ENCODE peak calls at places on chromosomes 1 and 21, in seven cellular contexts. C is epithelial cell of esophagus, V is heart right ventricle, Q is SJSA1, G is heart left ventricle, R is fibroblast of pulmonary artery, F is brain microvascular endothelial cell. D is an unnamed sample.

GRCh38 chr1:162319510-162320160 is 57.0 kb downstream of the SPATA46 start:
- DNase-seq in C (peak; percentile 63), V (no peak), Q (no peak), G (no peak), R (peak; percentile 72), F (peak; percentile 45), D (peak; percentile 44)

GRCh38 chr1:212700892-212701819 is 1.5 kb upstream of the BATF3 start:
- DNase-seq in C (peak; percentile 14), V (peak; percentile 37), Q (no peak), G (peak; percentile 41), R (peak; percentile 56), F (peak; percentile 63), D (no peak)

GRCh38 chr1:31771891-31772668 is 7.9 kb upstream of the ADGRB2 start:
- DNase-seq in C (peak; percentile 96), V (no peak), Q (no peak), G (no peak), R (no peak), F (no peak), D (no peak)

GRCh38 chr1:31302749-31303441 is 6.1 kb downstream of the ZCCHC17 start:
- DNase-seq in C (no peak), V (no peak), Q (peak; percentile 47), G (no peak), R (peak; percentile 45), F (no peak), D (no peak)

GRCh38 chr1:56145524-56145923 is 433.8 kb downstream of the PLPP3 start:
- DNase-seq in C (no peak), V (no peak), Q (no peak), G (no peak), R (no peak), F (no peak), D (no peak)

GRCh38 chr1:172117800-172118199 is 276.5 kb downstream of the DNM3 start:
- DNase-seq in C (no peak), V (no peak), Q (no peak), G (no peak), R (no peak), F (no peak), D (no peak)

GRCh38 chr1:97778718-97779117 is 142.1 kb downstream of the DPYD start:
- DNase-seq in C (no peak), V (no peak), Q (no peak), G (no peak), R (peak; percentile 35), F (no peak), D (no peak)

GRCh38 chr21:21973806-21974205 is 975.6 kb downstream of the NCAM2 start:
- DNase-seq in C (no peak), V (no peak), Q (no peak), G (no peak), R (no peak), F (no peak), D (no peak)

GRCh38 chr1:15156807-15157380 is 3.3 kb downstream of the TMEM51 start:
- DNase-seq in C (no peak), V (no peak), Q (no peak), G (no peak), R (no peak), F (no peak), D (no peak)

GRCh38 chr1:39818482-39818881 is 29.8 kb upstream of the BMP8B start:
- DNase-seq in C (peak; percentile 56), V (no peak), Q (no peak), G (no peak), R (no peak), F (no peak), D (no peak)

GRCh38 chr1:25566730-25567341 is 23.4 kb downstream of the LDLRAP1 start:
- DNase-seq in C (peak; percentile 67), V (peak; percentile 68), Q (no peak), G (peak; percentile 69), R (no peak), F (peak; percentile 84), D (peak; percentile 45)

GRCh38 chr1:205440476-205441317 is 15.1 kb downstream of the BLACAT1 start:
- DNase-seq in C (peak; percentile 92), V (no peak), Q (no peak), G (peak; percentile 43), R (peak; percentile 74), F (peak; percentile 17), D (no peak)

GRCh38 chr1:40782371-40782956 is 1.1 kb upstream of the KCNQ4 start:
- DNase-seq in C (no peak), V (peak; percentile 54), Q (no peak), G (peak; percentile 47), R (no peak), F (no peak), D (no peak)

DNA sequence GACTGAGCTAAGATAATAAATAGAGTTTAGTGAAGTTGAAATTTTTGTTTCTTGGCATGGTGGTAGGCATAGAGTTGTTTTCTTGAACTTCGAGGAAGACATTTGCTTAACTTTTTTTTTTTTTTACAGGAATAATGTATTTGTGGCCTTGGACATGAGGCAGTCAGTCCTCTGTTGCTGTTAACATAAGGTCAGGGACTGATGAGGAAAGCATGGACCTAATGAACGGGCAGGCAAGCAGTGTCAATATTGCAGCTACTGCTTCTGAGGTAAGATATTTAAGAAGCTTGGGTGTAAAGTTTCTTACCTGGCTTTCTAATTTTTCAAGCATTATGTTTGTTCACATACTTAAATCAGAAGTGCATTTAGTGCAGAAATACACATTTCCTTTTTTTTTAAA is 51.5 kb downstream of the RALGPS2 start:
- DNase-seq in C (no peak), V (no peak), Q (no peak), G (no peak), R (no peak), F (no peak), D (no peak)
- H3K4me3 ChIP-seq in C (no peak overlapping the region), V (no peak overlapping the region), Q (no peak overlapping the region), G (no peak overlapping the region), R (no peak overlapping the region), F (no peak overlapping the region), D (no peak overlapping the region)

DNA sequence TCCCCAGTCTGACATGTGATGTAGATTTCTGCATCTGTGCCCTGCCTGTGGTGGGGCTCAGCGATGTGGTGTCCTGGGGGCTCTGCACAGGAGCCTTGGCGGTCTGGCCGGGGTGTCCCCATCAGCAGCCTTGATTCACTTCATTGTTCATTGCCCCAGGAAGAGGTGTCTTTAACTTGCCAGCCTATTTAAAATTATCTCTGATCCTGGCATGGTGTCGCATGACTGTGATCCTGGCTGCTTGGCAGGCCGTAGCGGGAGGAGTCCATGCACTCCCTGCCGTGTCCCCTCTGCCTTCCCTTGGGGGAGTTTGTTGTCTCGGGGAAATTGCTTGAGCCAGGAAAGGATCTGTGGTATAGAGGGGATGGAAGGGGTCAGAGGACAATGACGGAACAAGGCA is 59.9 kb downstream of the TRIM11 start:
- DNase-seq in C (no peak), V (peak; percentile 27), Q (no peak), G (peak; percentile 34), R (no peak), F (no peak), D (no peak)
- H3K4me3 ChIP-seq in C (no peak overlapping the region), V (no peak overlapping the region), Q (no peak overlapping the region), G (no peak overlapping the region), R (no peak overlapping the region), F (no peak overlapping the region), D (no peak overlapping the region)

GRCh38 chr1:9465640-9466039 is 73.6 kb upstream of the SLC25A33 start:
- DNase-seq in C (no peak), V (no peak), Q (no peak), G (no peak), R (no peak), F (no peak), D (no peak)

GRCh38 chr1:9472386-9473031 is 66.8 kb upstream of the SLC25A33 start:
- DNase-seq in C (peak; percentile 47), V (no peak), Q (no peak), G (no peak), R (no peak), F (no peak), D (no peak)

GRCh38 chr1:9466780-9467755 is 72.2 kb upstream of the SLC25A33 start:
- DNase-seq in C (peak; percentile 56), V (no peak), Q (no peak), G (no peak), R (no peak), F (no peak), D (no peak)
- H3K4me3 ChIP-seq in C (no peak overlapping the region), V (no peak overlapping the region), Q (no peak overlapping the region), G (no peak overlapping the region), R (no peak overlapping the region), F (no peak overlapping the region), D (no peak overlapping the region)

GRCh38 chr1:231040800-231041704 is 998 bp upstream of the FAM89A start:
- DNase-seq in C (no peak), V (peak; percentile 15), Q (no peak), G (no peak), R (no peak), F (no peak), D (no peak)
- H3K4me3 ChIP-seq in C (peak overlapping the region; percentile 67), V (peak overlapping the region; percentile 88), Q (no peak overlapping the region), G (peak overlapping the region; percentile 73), R (peak overlapping the region; percentile 72), F (peak overlapping the region; percentile 64), D (peak overlapping the region; percentile 51)

DNA sequence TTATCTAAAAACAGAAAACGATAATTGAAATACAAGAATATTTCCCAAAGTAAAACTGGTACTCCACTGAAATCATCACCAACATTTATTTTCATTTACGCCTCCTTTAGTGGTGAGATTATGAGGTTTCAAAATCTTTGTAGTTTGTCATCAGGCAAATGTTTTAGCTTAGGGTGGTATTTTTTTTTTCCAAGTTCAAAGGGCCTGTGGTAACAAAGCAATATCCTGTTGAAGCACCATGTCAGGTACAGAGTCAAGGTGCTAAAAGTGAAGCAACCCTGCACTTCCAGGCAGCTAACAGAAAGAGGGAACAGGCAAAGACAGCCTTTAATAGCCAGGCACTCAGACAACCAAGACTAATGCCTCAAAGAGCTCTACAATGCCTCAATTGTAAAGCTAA is 89.2 kb downstream of the JAK1 start:
- DNase-seq in C (no peak), V (no peak), Q (no peak), G (no peak), R (no peak), F (no peak), D (no peak)
- H3K4me3 ChIP-seq in C (no peak overlapping the region), V (no peak overlapping the region), Q (no peak overlapping the region), G (no peak overlapping the region), R (no peak overlapping the region), F (no peak overlapping the region), D (no peak overlapping the region)